ENCODE peak calls at places on chromosomes 13 and 19, in six cellular contexts. One of them, this sample, is unnamed.
A peak's percentile ranks its signal among the peaks of the same experiment; 100 is the strongest.

GRCh38 chr19:18999896-19000620 is 33.3 kb downstream of the SUGP2 start:
- DNase-seq in prostate gland: no peak
- DNase-seq in stomach: no peak
- DNase-seq in suprapubic skin: no peak
- DNase-seq in HL-60: no peak
- DNase-seq in breast epithelium: no peak
- DNase-seq in this sample: no peak

GRCh38 chr19:52992109-52993004 is 21.4 kb upstream of the ERVV-1 start:
- DNase-seq in prostate gland: peak; percentile 10
- DNase-seq in breast epithelium: peak; percentile 20
- DNase-seq in suprapubic skin: peak; percentile 68
- DNase-seq in HL-60: no peak
- DNase-seq in stomach: peak; percentile 27
- DNase-seq in this sample: no peak

GRCh38 chr13:44278164-44278563 is 95.5 kb upstream of the SERP2 start:
- DNase-seq in stomach: no peak
- DNase-seq in prostate gland: no peak
- DNase-seq in breast epithelium: no peak
- DNase-seq in HL-60: no peak
- DNase-seq in suprapubic skin: no peak
- DNase-seq in this sample: no peak

GRCh38 chr19:729564-730381 is 21.0 kb downstream of the PALM start:
- DNase-seq in breast epithelium: no peak
- DNase-seq in prostate gland: no peak
- DNase-seq in stomach: no peak
- DNase-seq in suprapubic skin: no peak
- DNase-seq in HL-60: no peak
- DNase-seq in this sample: no peak

GRCh38 chr19:4744451-4745170 is 21.0 kb upstream of the DPP9 start:
- DNase-seq in stomach: no peak
- DNase-seq in breast epithelium: peak; percentile 57
- DNase-seq in suprapubic skin: no peak
- DNase-seq in prostate gland: no peak
- DNase-seq in HL-60: no peak
- DNase-seq in this sample: no peak

GRCh38 chr13:113981201-113981605 is 7.3 kb upstream of the C13orf46 start:
- DNase-seq in prostate gland: peak; percentile 88
- DNase-seq in breast epithelium: peak; percentile 88
- DNase-seq in HL-60: no peak
- DNase-seq in suprapubic skin: peak; percentile 85
- DNase-seq in stomach: peak; percentile 98
- DNase-seq in this sample: no peak

GRCh38 chr19:35727956-35728706 is 10.3 kb downstream of the KMT2B start:
- DNase-seq in HL-60: no peak
- DNase-seq in suprapubic skin: no peak
- DNase-seq in stomach: no peak
- DNase-seq in prostate gland: no peak
- DNase-seq in breast epithelium: no peak
- DNase-seq in this sample: peak; percentile 9

GRCh38 chr19:45234089-45234869 is 10.9 kb downstream of the EXOC3L2 start:
- DNase-seq in stomach: no peak
- DNase-seq in prostate gland: no peak
- DNase-seq in HL-60: no peak
- DNase-seq in breast epithelium: no peak
- DNase-seq in suprapubic skin: no peak
- DNase-seq in this sample: no peak

GRCh38 chr13:41501281-41501680 is 43.9 kb downstream of the RGCC start:
- DNase-seq in prostate gland: no peak
- DNase-seq in suprapubic skin: no peak
- DNase-seq in breast epithelium: no peak
- DNase-seq in stomach: no peak
- DNase-seq in HL-60: no peak
- DNase-seq in this sample: no peak

GRCh38 chr19:38457202-38457601 is 23.7 kb downstream of the RYR1 start:
- DNase-seq in suprapubic skin: no peak
- DNase-seq in breast epithelium: no peak
- DNase-seq in HL-60: no peak
- DNase-seq in stomach: no peak
- DNase-seq in prostate gland: no peak
- DNase-seq in this sample: no peak

GRCh38 chr13:67341406-67341805 is 111.3 kb upstream of the PCDH9 start:
- DNase-seq in prostate gland: no peak
- DNase-seq in HL-60: no peak
- DNase-seq in breast epithelium: no peak
- DNase-seq in stomach: no peak
- DNase-seq in suprapubic skin: no peak
- DNase-seq in this sample: no peak

GRCh38 chr19:2542341-2543069 is 66.6 kb downstream of the GADD45B start:
- DNase-seq in suprapubic skin: no peak
- DNase-seq in stomach: no peak
- DNase-seq in prostate gland: no peak
- DNase-seq in HL-60: peak; percentile 59
- DNase-seq in breast epithelium: no peak
- DNase-seq in this sample: no peak

GRCh38 chr13:26420282-26420960 is 137.1 kb upstream of the WASF3 start:
- DNase-seq in HL-60: no peak
- DNase-seq in stomach: no peak
- DNase-seq in breast epithelium: no peak
- DNase-seq in suprapubic skin: no peak
- DNase-seq in prostate gland: no peak
- DNase-seq in this sample: no peak
- TF ChIP-seq POLR2AphosphoS5 in HL-60: no peak
- TF ChIP-seq POLR2AphosphoS5 in stomach: no peak
- TF ChIP-seq POLR2AphosphoS5 in breast epithelium: no peak
- TF ChIP-seq POLR2AphosphoS5 in suprapubic skin: no peak
- TF ChIP-seq POLR2AphosphoS5 in prostate gland: no peak
- TF ChIP-seq POLR2AphosphoS5 in this sample: no peak

GRCh38 chr13:51303063-51303552 is 36.4 kb upstream of the SERPINE3 start:
- DNase-seq in suprapubic skin: no peak
- DNase-seq in HL-60: no peak
- DNase-seq in breast epithelium: no peak
- DNase-seq in prostate gland: no peak
- DNase-seq in stomach: no peak
- DNase-seq in this sample: no peak
- TF ChIP-seq POLR2AphosphoS5 in suprapubic skin: no peak
- TF ChIP-seq POLR2AphosphoS5 in HL-60: no peak
- TF ChIP-seq POLR2AphosphoS5 in breast epithelium: no peak
- TF ChIP-seq POLR2AphosphoS5 in prostate gland: no peak
- TF ChIP-seq POLR2AphosphoS5 in stomach: no peak
- TF ChIP-seq POLR2AphosphoS5 in this sample: no peak

GRCh38 chr13:36212789-36213188 is 1.6 kb downstream of the SOHLH2 start:
- DNase-seq in breast epithelium: no peak
- DNase-seq in stomach: no peak
- DNase-seq in prostate gland: no peak
- DNase-seq in suprapubic skin: no peak
- DNase-seq in HL-60: no peak
- DNase-seq in this sample: no peak
- TF ChIP-seq POLR2AphosphoS5 in breast epithelium: no peak
- TF ChIP-seq POLR2AphosphoS5 in stomach: no peak
- TF ChIP-seq POLR2AphosphoS5 in prostate gland: no peak
- TF ChIP-seq POLR2AphosphoS5 in suprapubic skin: no peak
- TF ChIP-seq POLR2AphosphoS5 in HL-60: no peak
- TF ChIP-seq POLR2AphosphoS5 in this sample: no peak

DNA sequence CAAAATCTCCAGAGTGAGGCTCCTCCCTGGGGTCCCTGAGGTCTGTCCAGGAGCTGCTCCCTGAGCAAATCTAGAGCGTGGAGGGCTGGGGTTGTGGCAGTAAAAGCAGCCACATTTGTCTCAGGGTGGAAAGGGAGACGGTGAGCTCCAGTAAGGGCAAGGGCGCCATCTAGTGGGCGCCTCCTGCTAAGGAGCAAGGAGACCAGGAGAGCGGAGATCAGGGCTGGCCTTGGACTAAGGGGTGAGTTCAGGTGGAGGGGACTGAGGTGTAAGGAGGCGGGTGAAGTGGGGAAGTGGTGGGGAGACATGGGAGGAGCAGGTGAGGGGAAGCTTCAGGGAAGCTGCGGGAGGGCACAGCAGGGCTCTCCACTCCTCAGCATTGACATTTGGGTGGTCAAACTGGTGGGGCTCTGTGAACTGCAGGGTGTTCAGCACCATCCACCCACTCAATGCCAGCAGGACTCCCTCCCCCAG is 5.3 kb upstream of the CEACAM21 start:
- DNase-seq in suprapubic skin: peak; percentile 82
- DNase-seq in stomach: peak; percentile 86
- DNase-seq in prostate gland: peak; percentile 70
- DNase-seq in HL-60: peak; percentile 78
- DNase-seq in breast epithelium: peak; percentile 57
- DNase-seq in this sample: peak; percentile 53
- TF ChIP-seq POLR2AphosphoS5 in suprapubic skin: no peak
- TF ChIP-seq POLR2AphosphoS5 in stomach: peak; percentile 27
- TF ChIP-seq POLR2AphosphoS5 in prostate gland: no peak
- TF ChIP-seq POLR2AphosphoS5 in HL-60: no peak
- TF ChIP-seq POLR2AphosphoS5 in breast epithelium: no peak
- TF ChIP-seq POLR2AphosphoS5 in this sample: peak; percentile 12

GRCh38 chr19:33498391-33499000 is 23.1 kb downstream of the PEPD start:
- DNase-seq in breast epithelium: no peak
- DNase-seq in suprapubic skin: peak; percentile 39
- DNase-seq in stomach: no peak
- DNase-seq in prostate gland: no peak
- DNase-seq in HL-60: no peak
- DNase-seq in this sample: no peak
- TF ChIP-seq POLR2AphosphoS5 in breast epithelium: no peak
- TF ChIP-seq POLR2AphosphoS5 in suprapubic skin: no peak
- TF ChIP-seq POLR2AphosphoS5 in stomach: no peak
- TF ChIP-seq POLR2AphosphoS5 in prostate gland: no peak
- TF ChIP-seq POLR2AphosphoS5 in HL-60: no peak
- TF ChIP-seq POLR2AphosphoS5 in this sample: no peak

GRCh38 chr13:94520001-94520400 is 40.5 kb upstream of the DCT start:
- DNase-seq in suprapubic skin: no peak
- DNase-seq in prostate gland: no peak
- DNase-seq in breast epithelium: no peak
- DNase-seq in stomach: no peak
- DNase-seq in HL-60: no peak
- DNase-seq in this sample: no peak
- TF ChIP-seq POLR2AphosphoS5 in suprapubic skin: no peak
- TF ChIP-seq POLR2AphosphoS5 in prostate gland: no peak
- TF ChIP-seq POLR2AphosphoS5 in breast epithelium: no peak
- TF ChIP-seq POLR2AphosphoS5 in stomach: no peak
- TF ChIP-seq POLR2AphosphoS5 in HL-60: no peak
- TF ChIP-seq POLR2AphosphoS5 in this sample: no peak